ENCODE peak calls at places on chromosomes 3 and 15, in four cellular contexts. G is HFFc6, S is fibroblast of the aortic adventitia, Q is HFF-Myc. P is an unnamed sample.

GRCh38 chr3:47089605-47090004 is 74.3 kb downstream of the SETD2 start:
- DNase-seq in G (no peak), S (no peak), Q (no peak), P (no peak)

GRCh38 chr3:29429055-29429454 is 148.2 kb downstream of the RBMS3 start:
- DNase-seq in G (no peak), S (no peak), Q (no peak), P (no peak)

GRCh38 chr15:61479601-61480000 is 250.5 kb upstream of the RORA start:
- DNase-seq in G (no peak), S (no peak), Q (no peak), P (peak; percentile 54)

GRCh38 chr3:183381179-183381578 is 47.2 kb downstream of the MCF2L2 start:
- DNase-seq in G (peak; percentile 87), S (peak; percentile 59), Q (no peak), P (peak; percentile 48)

GRCh38 chr15:62770752-62771151 is 271.8 kb upstream of the TPM1 start:
- DNase-seq in G (peak; percentile 94), S (peak; percentile 76), Q (peak; percentile 56), P (peak; percentile 91)

GRCh38 chr3:27544372-27544865 is 60.2 kb upstream of the SLC4A7 start:
- DNase-seq in G (peak; percentile 53), S (peak; percentile 91), Q (no peak), P (peak; percentile 52)

GRCh38 chr3:111787556-111788463 is 71.3 kb upstream of the PHLDB2 start:
- DNase-seq in G (no peak), S (peak; percentile 70), Q (no peak), P (no peak)

GRCh38 chr3:43872901-43873300 is 182.2 kb downstream of the ABHD5 start:
- DNase-seq in G (peak; percentile 68), S (peak; percentile 49), Q (no peak), P (peak; percentile 80)

GRCh38 chr15:60840703-60841411 is 361.9 kb upstream of the ICE2 start:
- DNase-seq in G (no peak), S (no peak), Q (no peak), P (no peak)

GRCh38 chr3:194472290-194472920 is 14.4 kb downstream of the ATP13A3 start:
- DNase-seq in G (peak; percentile 74), S (peak; percentile 86), Q (no peak), P (peak; percentile 81)

GRCh38 chr15:99110093-99110492 is 5.2 kb downstream of the SYNM start:
- DNase-seq in G (no peak), S (no peak), Q (no peak), P (no peak)

GRCh38 chr15:39663684-39664083 is 82.8 kb downstream of the THBS1 start:
- DNase-seq in G (no peak), S (peak; percentile 65), Q (no peak), P (no peak)

GRCh38 chr15:25971053-25971452 is 107.9 kb upstream of the ATP10A start:
- DNase-seq in G (peak; percentile 25), S (no peak), Q (no peak), P (no peak)

GRCh38 chr15:65338366-65338765 is 33.9 kb downstream of the RNU5B-1 start:
- DNase-seq in G (no peak), S (no peak), Q (no peak), P (no peak)

GRCh38 chr3:51434746-51435323 is 43.8 kb downstream of the RBM15B start:
- DNase-seq in G (peak; percentile 36), S (peak; percentile 64), Q (peak; percentile 12), P (peak; percentile 48)

GRCh38 chr3:114093596-114093995 is 37.1 kb downstream of the QTRT2 start:
- DNase-seq in G (peak; percentile 74), S (peak; percentile 85), Q (peak; percentile 29), P (peak; percentile 80)

GRCh38 chr3:104149154-104149553 is 1217.6 kb upstream of the ALCAM start:
- DNase-seq in G (no peak), S (no peak), Q (no peak), P (no peak)

GRCh38 chr15:59294574-59294960 is 78.1 kb downstream of the MYO1E start:
- DNase-seq in G (peak; percentile 77), S (no peak), Q (no peak), P (no peak)

GRCh38 chr3:119195151-119195476 is 21.7 kb downstream of the UPK1B start:
- DNase-seq in G (peak; percentile 4), S (no peak), Q (no peak), P (no peak)

GRCh38 chr3:119195911-119196310 is 22.5 kb downstream of the UPK1B start:
- DNase-seq in G (no peak), S (peak; percentile 19), Q (no peak), P (no peak)

GRCh38 chr3:119194237-119195150 is 21.1 kb downstream of the UPK1B start:
- DNase-seq in G (peak; percentile 38), S (no peak), Q (no peak), P (peak; percentile 6)

GRCh38 chr3:119187266-119187665 is 13.9 kb downstream of the UPK1B start:
- DNase-seq in G (no peak), S (no peak), Q (no peak), P (no peak)

DNA sequence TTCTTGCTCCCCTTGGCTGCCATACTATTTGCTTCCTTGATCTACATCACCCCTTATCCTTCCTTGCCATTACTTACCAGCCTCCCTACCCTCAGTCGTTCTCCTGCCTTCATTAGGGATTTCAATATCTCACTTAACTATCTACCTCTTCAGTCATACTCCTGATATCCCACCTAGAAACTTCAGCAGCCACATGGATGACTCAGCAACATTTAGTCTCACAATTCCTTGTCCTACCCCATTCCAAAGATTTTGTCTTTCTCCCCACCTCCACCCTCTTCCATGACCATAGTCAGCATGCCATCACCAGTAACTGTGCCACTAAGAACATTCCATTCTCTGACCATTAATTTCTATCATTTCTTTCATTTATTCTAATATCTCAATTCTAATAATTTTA is 18.4 kb downstream of the UPK1B start:
- DNase-seq in G (no peak), S (no peak), Q (no peak), P (no peak)
- TF ChIP-seq CTCF in G (no peak), S (no peak), Q (no peak), P (no peak)

DNA sequence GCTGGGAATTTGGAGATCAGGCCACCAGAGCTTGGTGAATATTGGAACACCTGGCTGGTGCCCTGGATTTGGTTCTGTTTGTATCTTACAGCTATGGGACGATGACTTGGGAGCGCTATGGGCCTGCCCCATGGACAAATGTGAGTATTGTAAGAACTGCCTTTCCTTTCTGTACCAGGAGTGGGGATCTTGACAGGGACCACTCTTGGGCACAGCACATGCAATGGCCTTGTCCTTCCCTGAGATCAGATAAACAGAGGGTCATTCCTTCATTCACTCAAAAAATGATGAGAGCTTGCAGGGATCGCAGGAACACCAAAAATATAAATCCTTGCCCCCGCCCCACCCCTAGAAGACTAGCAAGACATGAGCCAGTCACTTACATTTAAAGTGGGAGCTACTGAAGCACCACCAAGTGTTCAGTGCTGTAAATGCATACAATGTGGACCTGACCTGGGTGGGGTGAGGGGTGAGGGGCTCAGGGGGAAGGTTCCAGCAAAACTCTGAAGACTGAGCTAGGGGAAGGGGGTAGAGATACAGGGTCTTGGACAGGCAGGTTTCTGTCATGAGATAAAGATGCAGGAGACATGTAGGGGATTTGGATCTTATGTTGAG is 2.7 kb upstream of the CRELD1 start:
- DNase-seq in G (no peak), S (no peak), Q (no peak), P (no peak)
- TF ChIP-seq CTCF in G (peak; percentile 39), S (no peak), Q (no peak), P (peak; percentile 5)

GRCh38 chr15:34794590-34795206 is 651 bp downstream of the ACTC1 start:
- DNase-seq in G (no peak), S (no peak), Q (no peak), P (no peak)

GRCh38 chr15:34793901-34794300 is 1.4 kb downstream of the ACTC1 start:
- DNase-seq in G (no peak), S (no peak), Q (no peak), P (no peak)

GRCh38 chr15:34796847-34797246 is 1.5 kb upstream of the ACTC1 start:
- DNase-seq in G (no peak), S (no peak), Q (no peak), P (no peak)

GRCh38 chr15:34793071-34793470 is 2.3 kb downstream of the ACTC1 start:
- DNase-seq in G (no peak), S (no peak), Q (no peak), P (no peak)

GRCh38 chr15:34795267-34796081 is at the start of gene ACTC1:
- DNase-seq in G (peak; percentile 42), S (peak; percentile 21), Q (no peak), P (peak; percentile 40)
- TF ChIP-seq CTCF in G (peak; percentile 41), S (peak; percentile 20), Q (no peak), P (peak; percentile 31)

GRCh38 chr3:53273271-53273670 is 17.4 kb upstream of the TKT start:
- DNase-seq in G (no peak), S (no peak), Q (no peak), P (no peak)

GRCh38 chr3:53274938-53275666 is 19.3 kb upstream of the TKT start:
- DNase-seq in G (no peak), S (no peak), Q (no peak), P (no peak)

GRCh38 chr3:53264718-53265117 is 8.9 kb upstream of the TKT start:
- DNase-seq in G (no peak), S (no peak), Q (no peak), P (no peak)

GRCh38 chr3:53267766-53268165 is 11.9 kb upstream of the TKT start:
- DNase-seq in G (no peak), S (no peak), Q (no peak), P (no peak)

DNA sequence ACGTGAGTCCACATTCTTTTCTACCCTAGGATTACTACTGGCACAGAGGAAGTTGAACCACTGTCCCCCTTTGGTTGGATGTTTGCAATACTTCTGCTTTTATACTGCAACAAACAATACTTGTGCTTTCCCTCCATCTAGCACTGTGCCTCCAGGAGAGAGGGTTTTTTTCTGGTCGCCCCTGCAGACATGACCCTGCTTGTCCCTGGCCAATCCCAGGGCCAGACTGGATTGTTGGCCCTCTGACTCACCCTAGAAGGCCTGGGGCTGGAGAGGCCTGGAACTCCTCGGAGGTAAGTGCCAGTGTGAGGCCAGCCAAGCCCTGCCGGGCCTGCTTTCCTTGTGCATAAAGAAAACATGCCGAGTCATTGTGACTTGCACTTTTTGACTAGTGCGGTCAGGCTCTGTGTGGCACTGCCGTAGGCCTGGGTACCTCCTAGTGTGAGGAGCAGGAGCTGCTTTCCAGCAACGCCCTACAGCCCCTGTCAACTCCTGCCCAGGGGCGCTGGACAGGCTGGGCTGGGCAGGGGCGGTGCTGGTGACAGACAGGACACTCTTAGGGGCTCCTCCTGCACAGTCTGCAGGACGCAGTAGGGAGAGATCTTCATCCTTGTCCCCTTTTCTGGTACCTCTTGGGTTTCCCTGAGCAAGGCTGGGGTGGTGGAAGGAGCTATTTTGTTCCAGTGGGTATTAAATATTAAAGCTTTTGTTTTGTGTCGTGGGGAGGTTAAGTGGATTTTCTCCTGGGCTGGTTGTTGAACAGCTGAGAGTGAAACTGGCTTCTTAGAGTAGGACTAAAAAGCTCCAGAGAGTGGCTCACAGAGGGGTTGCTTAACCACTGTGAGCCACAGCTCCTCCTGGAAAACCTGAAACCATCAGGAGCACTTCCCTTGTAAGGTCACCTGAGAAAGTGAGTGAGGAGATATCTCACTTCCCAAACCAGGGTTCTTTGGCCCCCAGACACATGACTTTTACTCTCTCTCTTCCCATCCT is 14.4 kb upstream of the TKT start:
- DNase-seq in G (peak; percentile 100), S (peak; percentile 100), Q (peak; percentile 91), P (peak; percentile 97)
- TF ChIP-seq CTCF in G (no peak), S (no peak), Q (no peak), P (no peak)

P was measured in astrocyte of the spinal cord.